ENCODE peak calls at places on chromosomes 4 and X, in five cellular contexts. S is NCI-H774, Y is iris pigment epithelial cell, R is HS-5, C is adipocyte. O is an unnamed sample.

GRCh38 chr4:31298737-31299136 is 578.6 kb downstream of the PCDH7 start:
- DNase-seq in S (no peak), C (no peak), R (no peak), Y (no peak), O (no peak)

GRCh38 chrX:2513120-2513664 is 12.4 kb upstream of the DHRSX start:
- DNase-seq in C (no peak), S (no peak), Y (no peak), R (no peak), O (no peak)

GRCh38 chr4:8502836-8503585 is 62.4 kb downstream of the TRMT44 start:
- DNase-seq in S (no peak), C (no peak), R (no peak), Y (no peak), O (no peak)

GRCh38 chr4:7989654-7990053 is 50.0 kb upstream of the AFAP1 start:
- DNase-seq in S (no peak), Y (no peak), C (no peak), R (no peak), O (no peak)

GRCh38 chr4:20418865-20419451 is 167.3 kb downstream of the SLIT2 start:
- DNase-seq in S (peak; percentile 52), R (peak; percentile 43), C (peak; percentile 86), Y (peak; percentile 87), O (peak; percentile 25)

GRCh38 chr4:138111462-138112000 is 130.6 kb downstream of the SLC7A11 start:
- DNase-seq in Y (peak; percentile 56), R (no peak), C (peak; percentile 21), S (no peak), O (no peak)

GRCh38 chr4:118180776-118181175 is 146.5 kb downstream of the NDST3 start:
- DNase-seq in Y (peak; percentile 28), C (peak; percentile 26), R (no peak), S (no peak), O (no peak)

GRCh38 chrX:45851434-45851991 is 650.8 kb upstream of the DIPK2B start:
- DNase-seq in C (peak; percentile 67), R (no peak), S (peak; percentile 9), Y (peak; percentile 26), O (peak; percentile 46)

GRCh38 chrX:139816204-139816603 is 108.2 kb upstream of the MCF2 start:
- DNase-seq in S (no peak), C (no peak), R (no peak), Y (no peak), O (no peak)

GRCh38 chr4:8780596-8781368 is 90.9 kb downstream of the HMX1 start:
- DNase-seq in Y (no peak), C (no peak), R (no peak), S (no peak), O (no peak)

GRCh38 chrX:56233682-56234081 is 1.5 kb downstream of the KLF8 start:
- DNase-seq in Y (no peak), C (no peak), R (no peak), S (no peak), O (no peak)

GRCh38 chr4:36152712-36153111 is 91.6 kb downstream of the ARAP2 start:
- DNase-seq in R (no peak), S (peak; percentile 69), C (no peak), Y (no peak), O (no peak)

GRCh38 chr4:66604192-66604591 is 933.9 kb upstream of the EPHA5 start:
- DNase-seq in R (no peak), S (no peak), Y (no peak), C (no peak), O (no peak)

GRCh38 chr4:166162327-166162726 is 289.3 kb downstream of the TLL1 start:
- DNase-seq in R (no peak), S (no peak), Y (no peak), C (no peak), O (no peak)

GRCh38 chrX:39752820-39753219 is 344.9 kb downstream of the BCOR start:
- DNase-seq in S (peak; percentile 12), R (no peak), Y (peak; percentile 60), C (no peak), O (peak; percentile 39)

GRCh38 chr4:66160606-66161005 is 490.3 kb upstream of the EPHA5 start:
- DNase-seq in Y (peak; percentile 4), S (no peak), R (peak; percentile 16), C (peak; percentile 60), O (no peak)

GRCh38 chr4:113147498-113148231 is 98.2 kb downstream of the ANK2 start:
- DNase-seq in S (no peak), C (no peak), R (no peak), Y (no peak), O (no peak)

GRCh38 chrX:54540289-54540688 is 10.3 kb downstream of the GNL3L start:
- DNase-seq in C (peak; percentile 25), R (no peak), S (no peak), Y (peak; percentile 79), O (no peak)

GRCh38 chr4:140568507-140569306 is at the start of gene UCP1:
- DNase-seq in Y (peak; percentile 7), S (no peak), C (peak; percentile 30), R (no peak), O (no peak)

GRCh38 chr4:129384974-129385373 is 289.0 kb downstream of the C4orf33 start:
- DNase-seq in Y (no peak), R (no peak), S (no peak), C (no peak), O (no peak)

GRCh38 chr4:2286904-2287593 is 25.1 kb upstream of the MXD4 start:
- DNase-seq in Y (no peak), C (no peak), S (no peak), R (no peak), O (no peak)

GRCh38 chr4:6123976-6124375 is 76.4 kb downstream of the JAKMIP1 start:
- DNase-seq in Y (no peak), R (no peak), S (no peak), C (no peak), O (no peak)

GRCh38 chrX:48578661-48579128 is 4.4 kb downstream of the RBM3 start:
- DNase-seq in R (no peak), C (no peak), S (no peak), Y (no peak), O (no peak)

GRCh38 chrX:37755073-37755472 is 24.8 kb upstream of the CYBB start:
- DNase-seq in S (no peak), C (no peak), Y (no peak), R (no peak), O (no peak)

GRCh38 chr4:9924750-9925149 is 96.5 kb downstream of the SLC2A9 start:
- DNase-seq in S (no peak), C (no peak), R (peak; percentile 9), Y (peak; percentile 81), O (peak; percentile 79)

GRCh38 chrX:63354484-63354883 is 3.4 kb upstream of the SPIN4 start:
- DNase-seq in Y (no peak), R (no peak), S (no peak), C (no peak), O (no peak)

GRCh38 chr4:45662996-45663395 is 460.9 kb downstream of the GABRG1 start:
- DNase-seq in Y (peak; percentile 45), C (peak; percentile 15), S (no peak), R (peak; percentile 72), O (peak; percentile 83)

GRCh38 chrX:17655232-17656034 is 81.9 kb upstream of the SCML1 start:
- DNase-seq in C (peak; percentile 0), S (no peak), R (no peak), Y (no peak), O (no peak)

GRCh38 chr4:86307432-86307831 is 52.4 kb downstream of the MAPK10 start:
- DNase-seq in Y (peak; percentile 44), C (peak; percentile 38), R (no peak), S (no peak), O (no peak)

GRCh38 chrX:72394518-72395163 is 88.9 kb upstream of the CITED1 start:
- DNase-seq in C (peak; percentile 66), S (no peak), R (no peak), Y (peak; percentile 84), O (no peak)

GRCh38 chr4:122815248-122815647 is 11.4 kb upstream of the FGF2 start:
- DNase-seq in R (no peak), Y (no peak), C (no peak), S (no peak), O (no peak)

GRCh38 chr4:153679476-153679875 is 4.6 kb upstream of the TLR2 start:
- DNase-seq in Y (no peak), S (no peak), C (no peak), R (no peak), O (no peak)

GRCh38 chr4:128141866-128142265 is 80.8 kb downstream of the LARP1B start:
- DNase-seq in Y (peak; percentile 11), S (no peak), C (no peak), R (no peak), O (no peak)